ENCODE peak calls at places on chromosomes 3 and 15, in five cellular contexts. G is AG09309, M is GM12865, Y is AG10803, X is psoas muscle. L is an unnamed sample.
A peak's percentile ranks its signal among the peaks of the same experiment; 100 is the strongest.

GRCh38 chr15:36831125-36831914 is 251.9 kb downstream of the CDIN1 start:
- DNase-seq in G (peak; percentile 27), M (peak; percentile 85), Y (peak; percentile 82), X (no peak), L (no peak)

GRCh38 chr3:177597325-177598109 is 400.2 kb upstream of the TBL1XR1 start:
- DNase-seq in G (peak; percentile 79), M (peak; percentile 62), Y (peak; percentile 97), X (no peak), L (peak; percentile 61)

GRCh38 chr15:90174140-90174891 is 26.8 kb upstream of the SEMA4B start:
- DNase-seq in G (no peak), M (no peak), Y (peak; percentile 15), X (peak; percentile 88), L (no peak)

GRCh38 chr15:43186003-43186353 is 775 bp downstream of the CCNDBP1 start:
- DNase-seq in G (no peak), M (no peak), Y (peak; percentile 6), X (no peak), L (no peak)

GRCh38 chr15:46848704-46849103 is 868.6 kb upstream of the SEMA6D start:
- DNase-seq in G (no peak), M (no peak), Y (peak; percentile 61), X (no peak), L (no peak)

GRCh38 chr3:148718982-148719862 is 21.5 kb downstream of the AGTR1 start:
- DNase-seq in G (no peak), M (no peak), Y (peak; percentile 24), X (no peak), L (no peak)

GRCh38 chr3:182729903-182730674 is 63.2 kb upstream of the ATP11B start:
- DNase-seq in G (no peak), M (peak; percentile 85), Y (no peak), X (no peak), L (no peak)

GRCh38 chr15:93076875-93077274 is 12.1 kb downstream of the RGMA start:
- DNase-seq in G (no peak), M (no peak), Y (no peak), X (peak; percentile 52), L (no peak)

GRCh38 chr3:43895573-43895972 is 204.8 kb downstream of the ABHD5 start:
- DNase-seq in G (no peak), M (no peak), Y (no peak), X (no peak), L (no peak)

GRCh38 chr3:194868831-194869230 is 183.1 kb downstream of the FAM43A start:
- DNase-seq in G (no peak), M (no peak), Y (no peak), X (no peak), L (no peak)

GRCh38 chr3:63582943-63583500 is 69.5 kb upstream of the SNTN start:
- DNase-seq in G (no peak), M (no peak), Y (peak; percentile 20), X (no peak), L (no peak)

GRCh38 chr3:175646865-175647264 is 787.7 kb downstream of the NAALADL2 start:
- DNase-seq in G (no peak), M (peak; percentile 18), Y (no peak), X (no peak), L (no peak)

GRCh38 chr3:187858086-187858485 is 112.8 kb upstream of the BCL6 start:
- DNase-seq in G (peak; percentile 38), M (no peak), Y (peak; percentile 30), X (peak; percentile 81), L (no peak)

GRCh38 chr3:115146418-115147328 is at the start of gene ZBTB20:
- DNase-seq in G (no peak), M (peak; percentile 88), Y (peak; percentile 79), X (peak; percentile 87), L (no peak)

GRCh38 chr15:81050259-81050658 is 49.5 kb downstream of the TLNRD1 start:
- DNase-seq in G (no peak), M (no peak), Y (no peak), X (no peak), L (no peak)

GRCh38 chr3:194872669-194872977 is 186.9 kb downstream of the FAM43A start:
- DNase-seq in G (no peak), M (no peak), Y (peak; percentile 60), X (no peak), L (no peak)

GRCh38 chr3:11085078-11085840 is 69.0 kb upstream of the HRH1 start:
- DNase-seq in G (no peak), M (no peak), Y (peak; percentile 55), X (no peak), L (no peak)

GRCh38 chr15:57951328-57951932 is 114.1 kb downstream of the ALDH1A2 start:
- DNase-seq in G (no peak), M (no peak), Y (no peak), X (no peak), L (no peak)

GRCh38 chr3:144843099-144843498 is 871.5 kb downstream of the DIPK2A start:
- DNase-seq in G (no peak), M (no peak), Y (no peak), X (no peak), L (no peak)

GRCh38 chr3:27561591-27561990 is 77.4 kb upstream of the SLC4A7 start:
- DNase-seq in G (no peak), M (no peak), Y (no peak), X (no peak), L (no peak)

GRCh38 chr3:11553436-11554235 is 90.1 kb downstream of the VGLL4 start:
- DNase-seq in G (no peak), M (no peak), Y (no peak), X (peak; percentile 70), L (no peak)

GRCh38 chr3:181710581-181711255 is 1.0 kb upstream of the SOX2 start:
- DNase-seq in G (no peak), M (no peak), Y (no peak), X (no peak), L (no peak)

GRCh38 chr3:64187065-64187959 is 38.0 kb downstream of the PRICKLE2 start:
- DNase-seq in G (peak; percentile 84), M (no peak), Y (peak; percentile 97), X (no peak), L (peak; percentile 94)

GRCh38 chr3:157318639-157319288 is 117.9 kb upstream of the PTX3 start:
- DNase-seq in G (no peak), M (no peak), Y (no peak), X (no peak), L (no peak)

GRCh38 chr3:133937061-133937686 is 41.5 kb upstream of the RAB6B start:
- DNase-seq in G (no peak), M (no peak), Y (no peak), X (no peak), L (no peak)

GRCh38 chr3:171378586-171378985 is 81.6 kb downstream of the TNIK start:
- DNase-seq in G (no peak), M (no peak), Y (no peak), X (no peak), L (no peak)

GRCh38 chr3:98726084-98726483 is 37.1 kb upstream of the ST3GAL6 start:
- DNase-seq in G (no peak), M (no peak), Y (peak; percentile 32), X (no peak), L (no peak)

GRCh38 chr15:41695750-41696436 is 35.7 kb downstream of the MGA start:
- DNase-seq in G (no peak), M (peak; percentile 79), Y (no peak), X (no peak), L (no peak)
- TF ChIP-seq CTCF in G (no peak), M (peak; percentile 49), Y (no peak), X (no peak), L (peak; percentile 35)

GRCh38 chr15:67040277-67040676 is 25.1 kb upstream of the SMAD3 start:
- DNase-seq in G (no peak), M (no peak), Y (no peak), X (no peak), L (no peak)
- TF ChIP-seq CTCF in G (no peak), M (no peak), Y (no peak), X (no peak), L (no peak)

DNA sequence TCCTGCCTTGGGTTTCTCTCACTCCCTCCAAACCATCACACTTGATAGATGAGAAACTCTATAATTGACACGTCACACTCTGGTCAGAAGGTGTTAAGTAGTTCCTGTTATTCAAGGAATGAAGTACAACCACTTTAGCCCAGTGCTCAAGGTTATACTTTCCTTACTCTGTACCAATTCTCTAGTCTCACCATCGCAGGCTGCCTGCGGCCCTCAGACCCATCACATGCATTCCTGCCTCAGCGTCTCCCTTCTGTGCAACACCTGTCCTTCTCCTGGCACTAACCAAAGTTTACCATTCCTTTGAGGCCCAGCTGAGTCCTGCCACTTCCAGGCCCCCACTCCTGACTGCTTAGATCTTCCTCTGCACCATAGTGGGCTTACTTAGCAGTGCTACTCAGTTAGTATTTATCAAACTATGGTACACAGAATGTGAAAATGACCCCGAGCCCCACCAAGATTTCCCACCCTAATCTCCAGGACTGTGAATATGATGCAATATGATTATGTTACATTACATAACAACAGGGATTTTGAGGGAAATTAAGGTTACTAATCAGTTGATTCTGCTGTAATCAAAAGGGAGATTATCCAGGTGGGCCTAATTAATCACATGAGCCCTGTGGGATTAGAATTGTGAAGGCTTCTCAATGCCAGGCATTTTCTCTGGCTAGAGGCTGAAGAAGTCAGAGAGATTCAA is 36.2 kb downstream of the SPINK8 start:
- DNase-seq in G (no peak), M (no peak), Y (no peak), X (no peak), L (no peak)
- TF ChIP-seq CTCF in G (no peak), M (no peak), Y (no peak), X (no peak), L (no peak)

GRCh38 chr15:50837256-50837770 is 71.2 kb upstream of the AP4E1 start:
- DNase-seq in G (no peak), M (no peak), Y (no peak), X (no peak), L (no peak)

DNA sequence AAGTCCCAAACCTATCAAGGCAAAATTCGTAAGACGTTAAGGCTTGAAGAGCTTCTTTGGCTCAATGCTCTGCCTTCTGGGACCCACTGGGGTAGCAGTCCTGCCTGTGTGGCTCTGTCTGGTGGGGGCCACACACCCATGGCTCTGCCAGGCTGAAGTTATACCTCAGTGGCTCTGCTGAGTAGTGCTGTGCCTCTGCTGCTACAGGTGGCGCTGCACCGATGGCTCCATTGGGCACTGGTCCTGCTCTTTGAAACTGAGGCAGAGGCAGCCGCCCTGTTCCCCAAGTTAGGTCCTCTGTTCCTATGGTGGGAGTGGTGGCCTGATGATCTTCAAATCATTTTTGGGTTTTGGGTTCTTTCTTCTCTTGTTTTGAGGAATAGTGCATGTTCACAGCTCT is 68.0 kb upstream of the AP4E1 start:
- DNase-seq in G (no peak), M (no peak), Y (no peak), X (no peak), L (no peak)
- TF ChIP-seq CTCF in G (peak; percentile 0), M (no peak), Y (no peak), X (no peak), L (no peak)

GRCh38 chr15:49901867-49902775 is 216.9 kb downstream of the ATP8B4 start:
- DNase-seq in G (no peak), M (no peak), Y (peak; percentile 83), X (no peak), L (no peak)
- TF ChIP-seq CTCF in G (peak; percentile 53), M (no peak), Y (peak; percentile 67), X (peak; percentile 7), L (peak; percentile 40)